ENCODE peak calls at places on chromosomes 1 and 21, in seven cellular contexts. I is PC-9; X is B cell; K is stomach; J is kidney epithelial cell; T is CD4-positive, alpha-beta T cell; G is fibroblast of pulmonary artery. Y is an unnamed sample.

GRCh38 chr1:84225636-84226035 is 75.9 kb upstream of the SAMD13 start:
- DNase-seq in I (no peak), X (no peak), K (no peak), J (no peak), T (no peak), G (peak; percentile 43), Y (no peak)

GRCh38 chr21:43696214-43696613 is 22.7 kb upstream of the PDXK start:
- DNase-seq in I (no peak), X (no peak), K (no peak), J (no peak), T (no peak), G (no peak), Y (no peak)

GRCh38 chr1:224635356-224635755 is 19.2 kb downstream of the CNIH3 start:
- DNase-seq in I (peak; percentile 37), X (no peak), K (no peak), J (no peak), T (no peak), G (peak; percentile 69), Y (no peak)

GRCh38 chr1:56569661-56570060 is 9.7 kb downstream of the PLPP3 start:
- DNase-seq in I (peak; percentile 46), X (no peak), K (no peak), J (no peak), T (no peak), G (no peak), Y (no peak)

GRCh38 chr21:34614693-34615486 is at the start of gene RCAN1:
- DNase-seq in I (peak; percentile 82), X (peak; percentile 93), K (peak; percentile 91), J (peak; percentile 65), T (peak; percentile 74), G (peak; percentile 93), Y (peak; percentile 93)

GRCh38 chr1:60620107-60620506 is 462.3 kb upstream of the NFIA start:
- DNase-seq in I (no peak), X (no peak), K (no peak), J (no peak), T (no peak), G (no peak), Y (no peak)

GRCh38 chr1:118346940-118347339 is 161.9 kb upstream of the SPAG17 start:
- DNase-seq in I (no peak), X (no peak), K (peak; percentile 32), J (no peak), T (no peak), G (no peak), Y (no peak)

GRCh38 chr21:46115441-46116188 is 17.7 kb downstream of the COL6A2 start:
- DNase-seq in I (no peak), X (peak; percentile 18), K (no peak), J (no peak), T (no peak), G (no peak), Y (no peak)

GRCh38 chr1:177620636-177621190 is 349.1 kb downstream of the SEC16B start:
- DNase-seq in I (no peak), X (no peak), K (no peak), J (peak; percentile 25), T (no peak), G (no peak), Y (no peak)

GRCh38 chr1:228463559-228464455 is 23.4 kb upstream of the RNF187 start:
- DNase-seq in I (peak; percentile 48), X (peak; percentile 49), K (peak; percentile 27), J (no peak), T (no peak), G (peak; percentile 29), Y (peak; percentile 68)

GRCh38 chr1:29754608-29755375 is 518.5 kb downstream of the PTPRU start:
- DNase-seq in I (no peak), X (no peak), K (no peak), J (no peak), T (no peak), G (no peak), Y (no peak)

DNA sequence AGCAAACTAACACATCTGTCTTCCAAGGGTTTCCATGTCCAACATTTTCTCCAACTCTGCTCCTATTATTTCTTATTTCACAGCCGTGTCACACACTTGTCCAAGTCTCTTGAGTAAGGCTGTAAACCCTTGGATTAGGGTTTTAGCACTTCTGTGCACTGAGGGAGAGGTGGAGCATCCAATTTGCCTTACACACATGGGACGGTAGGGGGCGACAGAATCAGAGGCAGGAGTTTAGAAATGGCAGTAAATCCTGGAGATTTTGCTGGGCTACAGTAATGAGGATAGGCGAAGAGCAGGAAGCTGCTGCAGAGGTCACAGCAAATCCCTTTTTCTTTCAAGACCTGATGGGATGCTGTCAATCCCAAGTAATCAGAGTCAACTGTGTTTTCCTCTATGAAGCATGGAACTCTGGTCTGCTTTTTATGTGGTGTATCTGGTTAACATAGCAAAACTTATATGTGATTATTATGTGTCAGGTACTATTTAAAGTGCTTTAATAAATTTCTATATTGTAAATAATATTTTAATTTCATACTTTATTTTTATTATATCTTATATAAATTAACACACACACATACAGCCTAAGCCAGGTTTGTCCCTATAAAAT is 15.4 kb upstream of the LCE5A start:
- DNase-seq in I (peak; percentile 11), X (no peak), K (no peak), J (no peak), T (no peak), G (peak; percentile 22), Y (peak; percentile 60)
- TF ChIP-seq CTCF in I (peak; percentile 71), X (peak; percentile 29), K (no peak), J (peak; percentile 66), T (no peak), G (peak; percentile 70), Y (peak; percentile 23)

GRCh38 chr21:35696644-35697043 is 363.7 kb downstream of the SETD4 start:
- DNase-seq in I (no peak), X (no peak), K (no peak), J (no peak), T (no peak), G (no peak), Y (no peak)
- TF ChIP-seq CTCF in I (no peak), X (no peak), K (no peak), J (no peak), T (no peak), G (no peak), Y (no peak)

DNA sequence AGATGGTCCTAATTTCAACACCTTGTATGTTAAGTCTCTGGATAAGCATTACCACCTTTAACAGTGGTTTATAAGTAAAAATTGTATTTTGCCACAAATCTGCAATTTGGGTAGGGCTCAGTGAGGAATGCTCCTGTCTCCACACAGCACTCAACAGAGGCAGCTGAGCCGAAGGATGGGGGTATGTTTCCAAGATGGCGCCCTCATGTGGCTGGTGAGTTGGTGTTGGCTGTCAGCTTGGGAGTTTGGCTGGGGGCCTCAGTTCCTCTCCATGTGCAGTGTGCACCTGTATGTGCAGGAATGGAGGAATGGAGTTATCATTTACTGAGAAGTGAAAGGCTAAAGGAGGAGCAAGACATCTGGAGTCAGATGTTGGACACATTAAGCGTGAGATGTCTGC is 136.8 kb downstream of the GABPA start:
- DNase-seq in I (no peak), X (no peak), K (no peak), J (no peak), T (no peak), G (no peak), Y (no peak)
- TF ChIP-seq CTCF in I (no peak), X (no peak), K (no peak), J (peak; percentile 27), T (no peak), G (peak; percentile 5), Y (no peak)

DNA sequence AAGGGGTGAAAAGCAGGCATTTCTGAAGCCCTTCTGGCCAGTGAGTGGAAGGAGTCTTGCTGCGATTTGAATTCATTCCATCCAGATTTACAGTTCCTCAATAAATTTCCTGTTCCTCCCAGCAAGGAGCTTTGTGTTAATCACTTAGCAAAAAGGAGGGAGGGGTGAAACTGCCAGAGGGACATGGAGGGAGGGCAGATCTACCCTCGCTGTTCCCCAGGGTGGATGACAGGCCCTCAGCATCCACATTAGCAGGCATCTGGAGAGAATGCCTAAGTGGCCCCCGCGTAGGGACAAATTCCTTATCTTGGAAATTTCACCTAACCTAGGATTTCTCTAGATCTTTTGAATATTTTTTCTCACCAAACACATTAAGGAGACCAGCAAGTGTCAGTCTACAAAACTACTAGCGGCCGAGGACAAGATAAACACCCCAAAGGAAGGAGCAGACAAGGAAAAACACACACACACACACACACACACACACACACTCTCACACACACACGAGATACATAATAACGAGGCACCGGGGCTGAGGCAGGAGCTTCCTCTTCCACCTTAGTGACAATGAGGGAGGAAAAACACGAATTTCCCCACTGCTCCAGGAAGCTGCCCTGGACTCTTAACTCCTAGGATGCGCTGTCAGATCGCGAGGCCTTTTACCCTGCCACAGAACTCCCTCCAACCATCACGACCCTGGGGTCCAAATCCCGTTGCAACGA is 983 bp downstream of the ETV3 start:
- DNase-seq in I (no peak), X (peak; percentile 35), K (no peak), J (no peak), T (no peak), G (peak; percentile 38), Y (no peak)
- TF ChIP-seq CTCF in I (peak; percentile 5), X (no peak), K (no peak), J (no peak), T (no peak), G (no peak), Y (no peak)

GRCh38 chr1:2128189-2128901 is 66.2 kb downstream of the FAAP20 start:
- DNase-seq in I (no peak), X (no peak), K (no peak), J (no peak), T (no peak), G (no peak), Y (no peak)
- TF ChIP-seq CTCF in I (no peak), X (no peak), K (no peak), J (no peak), T (no peak), G (no peak), Y (no peak)

GRCh38 chr1:42144336-42145189 is 8.6 kb upstream of the GUCA2B start:
- DNase-seq in I (no peak), X (no peak), K (peak; percentile 10), J (no peak), T (no peak), G (no peak), Y (no peak)
- TF ChIP-seq CTCF in I (no peak), X (no peak), K (no peak), J (no peak), T (no peak), G (no peak), Y (no peak)

GRCh38 chr1:32741417-32742131 is 39.0 kb upstream of the SYNC start:
- DNase-seq in I (no peak), X (peak; percentile 80), K (no peak), J (no peak), T (no peak), G (no peak), Y (peak; percentile 64)
- TF ChIP-seq CTCF in I (no peak), X (no peak), K (no peak), J (peak; percentile 42), T (no peak), G (peak; percentile 6), Y (no peak)